ENCODE peak calls at places on chromosomes 5 and 9, in five cellular contexts. J is esophagus squamous epithelium; N is NCI-H774; H is effector CD4-positive, alpha-beta T cell; W is aorta. I is an unnamed sample.

GRCh38 chr5:156755421-156756087 is 94.5 kb upstream of the PPP1R2B start:
- DNase-seq in J (no peak), N (no peak), H (no peak), W (no peak), I (no peak)

GRCh38 chr5:159002201-159002600 is 97.5 kb downstream of the EBF1 start:
- DNase-seq in N (no peak), J (no peak), H (no peak), W (no peak), I (no peak)

GRCh38 chr5:96883871-96884270 is 7.6 kb downstream of the ERAP2 start:
- DNase-seq in W (no peak), J (no peak), N (no peak), H (no peak), I (no peak)

GRCh38 chr5:62093981-62094380 is 212.0 kb upstream of the KIF2A start:
- DNase-seq in J (no peak), N (peak), W (no peak), H (no peak), I (no peak)

GRCh38 chr5:72434781-72435437 is 72.3 kb downstream of the ZNF366 start:
- DNase-seq in N (no peak), W (no peak), H (no peak), J (no peak), I (no peak)

GRCh38 chr9:124180557-124180956 is 77.2 kb upstream of the NEK6 start:
- DNase-seq in H (no peak), W (no peak), J (no peak), N (peak), I (no peak)

GRCh38 chr5:112548246-112548982 is 129.3 kb upstream of the EPB41L4A start:
- DNase-seq in J (no peak), W (no peak), N (no peak), H (no peak), I (no peak)

GRCh38 chr5:96509313-96509712 is 76.3 kb upstream of the PCSK1 start:
- DNase-seq in J (no peak), N (no peak), H (no peak), W (no peak), I (no peak)

GRCh38 chr9:22041792-22042191 is 32.7 kb upstream of the CDKN2B start:
- DNase-seq in H (no peak), N (peak), W (no peak), J (no peak), I (no peak)

GRCh38 chr5:61618577-61618976 is 286.5 kb downstream of the ZSWIM6 start:
- DNase-seq in H (no peak), J (no peak), N (no peak), W (no peak), I (no peak)

GRCh38 chr5:17890501-17890900 is 256.2 kb downstream of the TAF11L14 start:
- DNase-seq in N (no peak), H (no peak), J (no peak), W (no peak), I (no peak)

GRCh38 chr5:130762031-130762430 is 403.0 kb downstream of the HINT1 start:
- DNase-seq in H (no peak), J (no peak), W (no peak), N (no peak), I (no peak)

GRCh38 chr9:131834721-131835120 is 94.8 kb upstream of the RAPGEF1 start:
- DNase-seq in H (no peak), W (no peak), J (no peak), N (no peak), I (peak)

GRCh38 chr5:107313098-107313497 is 357.6 kb downstream of the EFNA5 start:
- DNase-seq in N (no peak), W (no peak), J (no peak), H (no peak), I (no peak)

GRCh38 chr9:81575976-81576375 is 113.4 kb downstream of the TLE1 start:
- DNase-seq in H (no peak), W (no peak), J (no peak), N (no peak), I (no peak)

GRCh38 chr9:114221706-114222465 is 66.5 kb downstream of the COL27A1 start:
- DNase-seq in N (no peak), H (no peak), J (no peak), W (no peak), I (no peak)

I was measured in kidney.